ENCODE peak calls at places on chromosomes 1 and 21, in nine cellular contexts. N is cardiac muscle cell; Q is choroid plexus epithelial cell; G is GF-D8; L is CD4-positive, alpha-beta T cell; V is GM12865; F is dorsolateral prefrontal cortex; E is caudate nucleus; U is SK-MEL-5. S is an unnamed sample.

GRCh38 chr1:82600314-82600713 is 799.6 kb downstream of the ADGRL2 start:
- DNase-seq in F (no peak), E (no peak), G (no peak), N (no peak), Q (no peak), U (no peak), L (no peak), V (no peak), S (no peak)

GRCh38 chr1:213899413-213899812 is 88.4 kb upstream of the PROX1 start:
- DNase-seq in Q (no peak), N (no peak), U (no peak), F (no peak), V (no peak), G (no peak), L (no peak), E (no peak), S (no peak)

GRCh38 chr1:14968251-14968812 is 185.2 kb upstream of the TMEM51 start:
- DNase-seq in L (no peak), Q (peak; percentile 78), U (peak; percentile 97), F (peak; percentile 38), V (no peak), N (no peak), E (peak; percentile 72), G (no peak), S (no peak)

GRCh38 chr1:26775666-26776065 is 12.1 kb upstream of the PIGV start:
- DNase-seq in U (no peak), Q (no peak), G (no peak), V (no peak), E (no peak), N (no peak), L (no peak), F (no peak), S (no peak)

GRCh38 chr1:62637392-62638105 is 40.2 kb downstream of the ANGPTL3 start:
- DNase-seq in F (no peak), U (no peak), Q (peak; percentile 16), N (no peak), G (no peak), L (no peak), V (no peak), E (no peak), S (no peak)

GRCh38 chr1:48202030-48202752 is 20.3 kb upstream of the SLC5A9 start:
- DNase-seq in U (peak; percentile 71), F (peak; percentile 52), N (peak; percentile 77), L (peak; percentile 31), G (no peak), E (peak; percentile 67), Q (peak; percentile 99), V (peak; percentile 59), S (peak; percentile 9)

GRCh38 chr1:207740224-207740623 is 11.6 kb upstream of the CD46 start:
- DNase-seq in F (no peak), E (no peak), L (no peak), G (no peak), Q (no peak), V (no peak), U (no peak), N (no peak), S (no peak)

GRCh38 chr1:56578963-56579875 is at the start of gene PLPP3:
- DNase-seq in E (peak; percentile 74), U (peak; percentile 86), Q (peak; percentile 93), L (no peak), F (peak; percentile 62), N (peak; percentile 87), V (peak; percentile 39), G (no peak), S (no peak)

GRCh38 chr1:67788251-67788796 is 44.9 kb downstream of the GNG12 start:
- DNase-seq in V (no peak), F (no peak), U (no peak), G (no peak), N (no peak), E (no peak), L (no peak), Q (no peak), S (no peak)

GRCh38 chr21:14901482-14901958 is 163.3 kb downstream of the NRIP1 start:
- DNase-seq in U (no peak), G (no peak), F (no peak), Q (peak; percentile 70), V (peak; percentile 10), E (no peak), N (no peak), L (no peak), S (no peak)

GRCh38 chr1:164813781-164814180 is 254.8 kb downstream of the PBX1 start:
- DNase-seq in Q (no peak), U (peak; percentile 30), G (no peak), V (no peak), F (no peak), L (no peak), N (no peak), E (no peak), S (no peak)

GRCh38 chr21:42674351-42674940 is 21.0 kb downstream of the PDE9A start:
- DNase-seq in E (no peak), L (no peak), G (no peak), Q (no peak), N (peak; percentile 69), F (no peak), U (no peak), V (no peak), S (no peak)

GRCh38 chr21:25334046-25334730 is 273.1 kb downstream of the MRPL39 start:
- DNase-seq in E (no peak), Q (no peak), N (no peak), F (no peak), L (no peak), V (no peak), G (no peak), U (no peak), S (no peak)

GRCh38 chr1:202367200-202367742 is 18.8 kb downstream of the PPP1R12B start:
- DNase-seq in E (no peak), V (no peak), G (no peak), U (no peak), F (no peak), N (no peak), Q (no peak), L (no peak), S (no peak)

GRCh38 chr1:86616433-86616832 is 69.6 kb downstream of the CLCA4 start:
- DNase-seq in E (no peak), L (no peak), F (no peak), V (no peak), U (no peak), G (no peak), Q (no peak), N (no peak), S (no peak)

GRCh38 chr21:33901421-33902288 is 13.9 kb downstream of the ATP5PO start:
- DNase-seq in E (peak; percentile 37), N (peak; percentile 65), V (peak; percentile 39), G (peak; percentile 35), L (no peak), Q (peak; percentile 90), U (peak; percentile 82), F (no peak), S (no peak)

GRCh38 chr1:64766385-64766784 is 21.5 kb downstream of the RAVER2 start:
- DNase-seq in E (no peak), V (no peak), L (no peak), Q (no peak), U (no peak), G (no peak), N (no peak), F (no peak), S (no peak)

GRCh38 chr1:5514519-5515183 is 477.6 kb downstream of the NPHP4 start:
- DNase-seq in N (peak; percentile 75), G (no peak), E (peak; percentile 73), L (peak; percentile 56), F (peak; percentile 81), V (peak; percentile 56), Q (peak; percentile 56), U (peak; percentile 47), S (peak; percentile 60)

GRCh38 chr1:3504823-3505155 is 50.3 kb downstream of the ARHGEF16 start:
- DNase-seq in L (no peak), E (no peak), F (no peak), N (no peak), Q (peak; percentile 18), G (no peak), U (no peak), V (no peak), S (no peak)

GRCh38 chr21:38847556-38847955 is 41.8 kb downstream of the ETS2 start:
- DNase-seq in E (no peak), L (no peak), F (no peak), G (no peak), N (no peak), U (no peak), V (no peak), Q (peak; percentile 80), S (no peak)

GRCh38 chr1:51738681-51739080 is 121.8 kb downstream of the OSBPL9 start:
- DNase-seq in F (no peak), V (no peak), N (no peak), G (no peak), U (no peak), L (no peak), E (no peak), Q (no peak), S (no peak)

GRCh38 chr1:65001238-65001792 is 35.0 kb upstream of the JAK1 start:
- DNase-seq in U (no peak), Q (peak; percentile 69), V (peak; percentile 30), E (peak; percentile 7), F (no peak), G (no peak), L (peak; percentile 48), N (peak; percentile 20), S (peak; percentile 53)

GRCh38 chr1:201219481-201220387 is 29.1 kb downstream of the IGFN1 start:
- DNase-seq in V (no peak), U (no peak), L (no peak), E (no peak), G (no peak), F (no peak), N (no peak), Q (no peak), S (no peak)

GRCh38 chr1:234871710-234872262 is 256.9 kb downstream of the TOMM20 start:
- DNase-seq in E (no peak), N (no peak), Q (no peak), L (no peak), F (no peak), G (no peak), U (no peak), V (no peak), S (no peak)

GRCh38 chr1:156230102-156230501 is 11.9 kb upstream of the BGLAP start:
- DNase-seq in F (no peak), Q (no peak), N (no peak), E (no peak), L (no peak), V (no peak), G (no peak), U (no peak), S (no peak)

GRCh38 chr1:24526045-24526444 is 23.4 kb downstream of the RCAN3 start:
- DNase-seq in G (no peak), U (no peak), E (no peak), F (no peak), L (no peak), Q (no peak), N (no peak), V (no peak), S (no peak)

GRCh38 chr1:151893176-151893924 is 16.0 kb downstream of the THEM4 start:
- DNase-seq in F (no peak), G (no peak), U (no peak), L (no peak), E (no peak), V (no peak), Q (peak; percentile 65), N (no peak), S (no peak)

GRCh38 chr1:226457307-226457712 is 49.4 kb upstream of the PARP1 start:
- DNase-seq in G (no peak), N (no peak), Q (peak; percentile 50), L (peak; percentile 26), V (peak; percentile 14), F (no peak), E (no peak), U (peak; percentile 35), S (peak; percentile 38)

GRCh38 chr1:46653405-46653853 is 14.7 kb downstream of the ATPAF1 start:
- DNase-seq in F (no peak), Q (peak; percentile 43), V (no peak), L (no peak), U (no peak), G (no peak), N (no peak), E (no peak), S (no peak)

GRCh38 chr1:19640363-19641316 is 3.5 kb upstream of the NBL1 start:
- DNase-seq in Q (peak; percentile 95), L (no peak), G (no peak), U (no peak), E (no peak), V (no peak), F (no peak), N (no peak), S (no peak)

GRCh38 chr21:15495965-15496364 is 233.8 kb upstream of the USP25 start:
- DNase-seq in N (no peak), E (no peak), Q (peak; percentile 30), L (no peak), U (no peak), G (no peak), F (no peak), V (no peak), S (no peak)